ENCODE peak calls at places on chromosomes 1 and 21, in nine cellular contexts. I is stomach, P is K562, W is GM12892, D is H54, V is tibial nerve, Q is A549, T is IMR-90, Z is Peyer's patch. O is an unnamed sample.
A peak's percentile ranks its signal among the peaks of the same experiment; 100 is the strongest.

GRCh38 chr1:50852889-50853288 is 107.2 kb downstream of the FAF1 start:
- DNase-seq in Q (no peak), Z (no peak), W (no peak), I (no peak), P (no peak), T (no peak), D (no peak), V (no peak), O (no peak)

GRCh38 chr1:218646288-218646687 is 301.2 kb downstream of the TGFB2 start:
- DNase-seq in Q (no peak), P (no peak), T (no peak), Z (no peak), D (no peak), I (no peak), V (no peak), W (no peak), O (no peak)

GRCh38 chr1:185432943-185433342 is 115.9 kb upstream of the IVNS1ABP start:
- DNase-seq in I (no peak), Q (no peak), D (no peak), W (no peak), V (no peak), Z (no peak), T (no peak), P (no peak), O (no peak)

GRCh38 chr1:189606795-189607476 is 870.7 kb downstream of the BRINP3 start:
- DNase-seq in V (no peak), D (no peak), Q (peak; percentile 13), Z (no peak), W (no peak), I (no peak), P (no peak), T (peak; percentile 89), O (no peak)

GRCh38 chr1:104953555-104953954 is 1203.9 kb downstream of the AMY1C start:
- DNase-seq in T (no peak), Z (no peak), Q (no peak), D (no peak), V (no peak), W (no peak), P (no peak), I (no peak), O (no peak)

GRCh38 chr1:178119623-178120022 is 25.7 kb downstream of the RASAL2 start:
- DNase-seq in I (no peak), W (no peak), V (no peak), T (no peak), Q (no peak), D (no peak), Z (no peak), P (no peak), O (no peak)

GRCh38 chr21:46146856-46147255 is 8.5 kb downstream of the FTCD start:
- DNase-seq in P (no peak), Q (no peak), D (no peak), V (no peak), Z (no peak), I (no peak), T (no peak), W (no peak), O (peak; percentile 27)

GRCh38 chr1:15948600-15949452 is 27.1 kb downstream of the ZBTB17 start:
- DNase-seq in P (peak; percentile 60), I (peak; percentile 38), D (peak; percentile 51), Q (no peak), Z (peak; percentile 47), V (peak; percentile 80), W (no peak), T (peak; percentile 95), O (no peak)

GRCh38 chr1:41683681-41684500 is 199.4 kb upstream of the EDN2 start:
- DNase-seq in I (no peak), P (peak; percentile 23), T (peak; percentile 41), V (no peak), Z (peak; percentile 30), D (peak; percentile 75), Q (no peak), W (no peak), O (peak; percentile 43)

GRCh38 chr1:161421456-161421855 is 53.8 kb upstream of the CFAP126 start:
- DNase-seq in Z (no peak), Q (no peak), I (no peak), W (no peak), D (no peak), T (no peak), P (no peak), V (no peak), O (no peak)

GRCh38 chr1:64955093-64956066 is 11.0 kb downstream of the JAK1 start:
- DNase-seq in W (no peak), P (no peak), I (peak; percentile 40), D (no peak), Z (peak; percentile 55), Q (no peak), V (no peak), T (no peak), O (no peak)

GRCh38 chr1:228794810-228795209 is 59.5 kb downstream of the RHOU start:
- DNase-seq in T (no peak), I (no peak), Q (no peak), V (no peak), P (no peak), W (no peak), D (no peak), Z (no peak), O (no peak)

GRCh38 chr21:39463308-39463707 is 11.5 kb downstream of the SH3BGR start:
- DNase-seq in P (no peak), Q (no peak), I (no peak), T (no peak), D (no peak), V (no peak), W (no peak), Z (no peak), O (no peak)

GRCh38 chr1:27521336-27522147 is 31.6 kb upstream of the WASF2 start:
- DNase-seq in D (no peak), Z (no peak), P (no peak), T (no peak), V (no peak), I (no peak), W (no peak), Q (no peak), O (no peak)

GRCh38 chr1:232615401-232615800 is 14.5 kb downstream of the SIPA1L2 start:
- DNase-seq in W (no peak), I (no peak), T (no peak), V (no peak), D (no peak), P (no peak), Q (no peak), Z (no peak), O (no peak)

GRCh38 chr1:43147625-43148319 is 24.3 kb downstream of the EBNA1BP2 start:
- DNase-seq in V (peak; percentile 26), D (peak; percentile 53), I (peak; percentile 84), P (peak; percentile 67), T (peak; percentile 32), Z (no peak), Q (no peak), W (peak; percentile 18), O (peak; percentile 72)

GRCh38 chr1:147719029-147719703 is 41.2 kb downstream of the GJA5 start:
- DNase-seq in D (no peak), I (no peak), Q (no peak), V (no peak), Z (no peak), T (no peak), P (no peak), W (no peak), O (no peak)

DNA sequence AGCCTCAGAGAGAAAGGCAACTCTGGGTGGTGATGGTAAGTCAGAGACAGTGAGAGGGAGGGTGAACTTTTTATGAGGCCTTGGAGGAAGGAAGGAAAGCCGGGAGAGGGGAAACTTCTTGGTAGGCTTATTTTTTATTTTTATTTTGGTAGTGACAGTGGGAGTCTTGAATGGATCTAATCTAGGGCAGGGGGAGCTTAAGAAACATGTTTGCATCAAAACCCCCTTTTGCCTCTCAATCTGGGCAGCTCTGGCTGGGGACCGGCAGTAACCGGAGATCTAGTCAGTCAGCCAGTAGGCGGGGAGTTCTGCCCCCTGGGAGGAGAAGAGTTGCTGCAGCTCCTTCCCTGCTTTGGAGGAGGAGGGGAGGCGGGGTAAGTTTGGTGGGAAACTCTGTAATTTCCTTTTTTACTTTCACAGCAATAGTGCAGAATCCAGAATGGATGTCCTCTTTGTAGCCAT is at the start of gene C1orf54:
- DNase-seq in V (peak; percentile 74), D (no peak), P (no peak), W (no peak), T (peak; percentile 72), I (no peak), Z (no peak), Q (no peak), O (no peak)
- TF ChIP-seq POLR2A in V (no peak), D (no peak), P (no peak), W (no peak), T (no peak), I (no peak), Z (no peak), Q (no peak), O (no peak)

GRCh38 chr1:109397451-109398342 is at the start of gene SORT1:
- DNase-seq in Z (peak; percentile 37), P (peak; percentile 96), V (peak; percentile 60), T (peak; percentile 83), Q (peak; percentile 53), W (peak; percentile 50), I (peak; percentile 85), D (peak; percentile 86), O (peak; percentile 74)
- TF ChIP-seq POLR2A in Z (peak; percentile 84), P (no peak), V (peak; percentile 69), T (peak; percentile 30), Q (peak; percentile 37), W (no peak), I (no peak), D (peak; percentile 69), O (peak; percentile 78)

GRCh38 chr1:6510493-6510892 is 19.0 kb upstream of the PLEKHG5 start:
- DNase-seq in V (no peak), W (no peak), Q (no peak), P (no peak), T (no peak), D (no peak), I (no peak), Z (no peak), O (no peak)

GRCh38 chr1:6508154-6508875 is 16.8 kb upstream of the PLEKHG5 start:
- DNase-seq in Q (no peak), I (no peak), T (no peak), P (no peak), D (no peak), Z (no peak), W (no peak), V (no peak), O (no peak)

GRCh38 chr1:6508876-6509602 is 17.6 kb upstream of the PLEKHG5 start:
- DNase-seq in V (no peak), D (no peak), P (no peak), T (no peak), W (no peak), Q (no peak), Z (no peak), I (no peak), O (no peak)

GRCh38 chr1:6511056-6511455 is 19.6 kb upstream of the PLEKHG5 start:
- DNase-seq in I (no peak), Z (no peak), T (no peak), V (no peak), W (no peak), P (no peak), D (no peak), Q (no peak), O (no peak)

GRCh38 chr1:6509603-6510291 is 18.3 kb upstream of the PLEKHG5 start:
- DNase-seq in P (no peak), I (no peak), Z (no peak), T (no peak), V (no peak), W (no peak), D (no peak), Q (no peak), O (no peak)
- TF ChIP-seq POLR2A in P (no peak), I (no peak), Z (no peak), T (no peak), V (no peak), W (no peak), D (no peak), Q (no peak), O (no peak)

GRCh38 chr1:23825076-23825761 is at the start of gene HMGCL:
- DNase-seq in D (peak; percentile 79), I (peak; percentile 93), V (peak; percentile 87), W (peak; percentile 95), T (peak; percentile 84), Q (peak; percentile 83), P (peak; percentile 97), Z (peak; percentile 94), O (peak; percentile 92)
- TF ChIP-seq POLR2A in D (peak; percentile 86), I (peak; percentile 67), V (peak; percentile 76), W (peak; percentile 97), T (peak; percentile 94), Q (peak; percentile 84), P (peak; percentile 98), Z (peak; percentile 81), O (peak; percentile 90)